ENCODE peak calls at places on chromosomes 3 and 15, in four cellular contexts. One of them, this sample, is unnamed.

GRCh38 chr3:150227839-150228238 is 180.3 kb upstream of the TSC22D2 start:
- DNase-seq in lower lobe of right lung: no peak
- DNase-seq in stomach: peak; percentile 37
- DNase-seq in AG04449: no peak
- DNase-seq in this sample: peak; percentile 78

GRCh38 chr15:51414256-51414860 is 72.9 kb downstream of the GLDN start:
- DNase-seq in lower lobe of right lung: no peak
- DNase-seq in stomach: no peak
- DNase-seq in AG04449: no peak
- DNase-seq in this sample: no peak

GRCh38 chr3:56976666-56977560 is 83.6 kb upstream of the SPATA12 start:
- DNase-seq in lower lobe of right lung: no peak
- DNase-seq in stomach: no peak
- DNase-seq in AG04449: no peak
- DNase-seq in this sample: peak; percentile 88

GRCh38 chr3:48679416-48680380 is 6.0 kb downstream of the NCKIPSD start:
- DNase-seq in AG04449: no peak
- DNase-seq in stomach: no peak
- DNase-seq in lower lobe of right lung: no peak
- DNase-seq in this sample: no peak

GRCh38 chr3:134077649-134078081 is 47.9 kb upstream of the SLCO2A1 start:
- DNase-seq in lower lobe of right lung: no peak
- DNase-seq in stomach: no peak
- DNase-seq in AG04449: no peak
- DNase-seq in this sample: no peak

GRCh38 chr3:124553178-124553577 is 177.1 kb upstream of the UMPS start:
- DNase-seq in AG04449: no peak
- DNase-seq in lower lobe of right lung: no peak
- DNase-seq in stomach: no peak
- DNase-seq in this sample: no peak

GRCh38 chr15:86526938-86527735 is 447.5 kb downstream of the AGBL1 start:
- DNase-seq in lower lobe of right lung: no peak
- DNase-seq in AG04449: no peak
- DNase-seq in stomach: no peak
- DNase-seq in this sample: no peak

GRCh38 chr15:87498545-87498944 is 758.0 kb downstream of the NTRK3 start:
- DNase-seq in AG04449: peak; percentile 16
- DNase-seq in lower lobe of right lung: no peak
- DNase-seq in stomach: no peak
- DNase-seq in this sample: peak; percentile 30

GRCh38 chr3:70849911-70850699 is 537.7 kb upstream of the MDFIC2 start:
- DNase-seq in AG04449: peak; percentile 83
- DNase-seq in stomach: no peak
- DNase-seq in lower lobe of right lung: no peak
- DNase-seq in this sample: peak; percentile 92

GRCh38 chr3:30614943-30615342 is 8.5 kb downstream of the TGFBR2 start:
- DNase-seq in AG04449: no peak
- DNase-seq in lower lobe of right lung: no peak
- DNase-seq in stomach: no peak
- DNase-seq in this sample: no peak

GRCh38 chr15:41544650-41545015 is 576 bp upstream of the RPAP1 start:
- DNase-seq in stomach: peak; percentile 42
- DNase-seq in lower lobe of right lung: peak; percentile 89
- DNase-seq in AG04449: no peak
- DNase-seq in this sample: peak; percentile 93

GRCh38 chr15:56369234-56369633 is 4.0 kb downstream of the TEX9 start:
- DNase-seq in stomach: no peak
- DNase-seq in AG04449: no peak
- DNase-seq in lower lobe of right lung: no peak
- DNase-seq in this sample: no peak

GRCh38 chr15:31016446-31016915 is 25.1 kb upstream of the MTMR10 start:
- DNase-seq in stomach: no peak
- DNase-seq in lower lobe of right lung: no peak
- DNase-seq in AG04449: peak; percentile 79
- DNase-seq in this sample: peak; percentile 93

GRCh38 chr3:159232966-159233365 is 431.1 kb downstream of the MFSD1 start:
- DNase-seq in AG04449: no peak
- DNase-seq in stomach: no peak
- DNase-seq in lower lobe of right lung: no peak
- DNase-seq in this sample: no peak

GRCh38 chr3:98540346-98540745 is 8.6 kb downstream of the GPR15 start:
- DNase-seq in AG04449: no peak
- DNase-seq in stomach: no peak
- DNase-seq in lower lobe of right lung: no peak
- DNase-seq in this sample: no peak

GRCh38 chr15:101162701-101163483 is 89.0 kb downstream of the CHSY1 start:
- DNase-seq in stomach: no peak
- DNase-seq in lower lobe of right lung: peak; percentile 71
- DNase-seq in AG04449: no peak
- DNase-seq in this sample: no peak

GRCh38 chr3:145963111-145963510 is 197.9 kb downstream of the PLOD2 start:
- DNase-seq in AG04449: no peak
- DNase-seq in lower lobe of right lung: no peak
- DNase-seq in stomach: no peak
- DNase-seq in this sample: no peak

GRCh38 chr15:82663186-82663600 is 16.0 kb upstream of the CPEB1 start:
- DNase-seq in stomach: peak; percentile 49
- DNase-seq in AG04449: no peak
- DNase-seq in lower lobe of right lung: no peak
- DNase-seq in this sample: peak; percentile 19

GRCh38 chr3:127711021-127711420 is 38.3 kb downstream of the ABTB1 start:
- DNase-seq in AG04449: no peak
- DNase-seq in lower lobe of right lung: no peak
- DNase-seq in stomach: no peak
- DNase-seq in this sample: no peak

GRCh38 chr15:20294651-20295237 is 246.9 kb downstream of the GOLGA6L6 start:
- DNase-seq in lower lobe of right lung: no peak
- DNase-seq in AG04449: no peak
- DNase-seq in stomach: no peak
- DNase-seq in this sample: no peak

GRCh38 chr3:130866327-130866726 is 27.6 kb upstream of the ATP2C1 start:
- DNase-seq in AG04449: no peak
- DNase-seq in lower lobe of right lung: no peak
- DNase-seq in stomach: no peak
- DNase-seq in this sample: no peak

GRCh38 chr15:74962671-74963070 is 6.1 kb upstream of the RPP25 start:
- DNase-seq in lower lobe of right lung: no peak
- DNase-seq in AG04449: no peak
- DNase-seq in stomach: no peak
- DNase-seq in this sample: no peak

GRCh38 chr3:118978393-118978758 is 56.3 kb downstream of the IGSF11 start:
- DNase-seq in AG04449: no peak
- DNase-seq in stomach: no peak
- DNase-seq in lower lobe of right lung: no peak
- DNase-seq in this sample: no peak

GRCh38 chr3:55728461-55729100 is 241.5 kb upstream of the WNT5A start:
- DNase-seq in lower lobe of right lung: no peak
- DNase-seq in AG04449: no peak
- DNase-seq in stomach: no peak
- DNase-seq in this sample: no peak

GRCh38 chr3:124881976-124882697 is 5.0 kb downstream of the ITGB5 start:
- DNase-seq in AG04449: no peak
- DNase-seq in lower lobe of right lung: no peak
- DNase-seq in stomach: no peak
- DNase-seq in this sample: peak; percentile 40

GRCh38 chr3:30508319-30508718 is 98.1 kb upstream of the TGFBR2 start:
- DNase-seq in stomach: no peak
- DNase-seq in lower lobe of right lung: no peak
- DNase-seq in AG04449: no peak
- DNase-seq in this sample: no peak

GRCh38 chr15:67746022-67746421 is 79.3 kb upstream of the SKOR1 start:
- DNase-seq in lower lobe of right lung: no peak
- DNase-seq in AG04449: no peak
- DNase-seq in stomach: no peak
- DNase-seq in this sample: peak; percentile 77

GRCh38 chr3:181316481-181316880 is 326.9 kb upstream of the DNAJC19 start:
- DNase-seq in lower lobe of right lung: no peak
- DNase-seq in stomach: no peak
- DNase-seq in AG04449: no peak
- DNase-seq in this sample: no peak

GRCh38 chr3:147361671-147362420 is 44.5 kb downstream of the ZIC4 start:
- DNase-seq in lower lobe of right lung: no peak
- DNase-seq in AG04449: no peak
- DNase-seq in stomach: no peak
- DNase-seq in this sample: no peak

GRCh38 chr3:131901686-131902085 is 133.1 kb downstream of the CPNE4 start:
- DNase-seq in stomach: no peak
- DNase-seq in AG04449: no peak
- DNase-seq in lower lobe of right lung: no peak
- DNase-seq in this sample: peak; percentile 52

GRCh38 chr15:87871738-87872315 is 384.7 kb downstream of the NTRK3 start:
- DNase-seq in AG04449: no peak
- DNase-seq in stomach: no peak
- DNase-seq in lower lobe of right lung: no peak
- DNase-seq in this sample: peak; percentile 75

GRCh38 chr3:53026423-53027162 is 19.3 kb downstream of the SFMBT1 start:
- DNase-seq in stomach: no peak
- DNase-seq in lower lobe of right lung: no peak
- DNase-seq in AG04449: no peak
- DNase-seq in this sample: no peak

GRCh38 chr3:42165211-42165610 is 74.1 kb downstream of the TRAK1 start:
- DNase-seq in stomach: no peak
- DNase-seq in lower lobe of right lung: no peak
- DNase-seq in AG04449: no peak
- DNase-seq in this sample: peak; percentile 12

GRCh38 chr15:23570466-23570865 is 5.0 kb downstream of the MKRN3 start:
- DNase-seq in AG04449: no peak
- DNase-seq in lower lobe of right lung: no peak
- DNase-seq in stomach: no peak
- DNase-seq in this sample: no peak

GRCh38 chr3:30894521-30895289 is at the start of gene GADL1:
- DNase-seq in stomach: peak; percentile 29
- DNase-seq in lower lobe of right lung: peak; percentile 63
- DNase-seq in AG04449: no peak
- DNase-seq in this sample: peak; percentile 17

GRCh38 chr3:11212301-11212613 is 58.0 kb downstream of the HRH1 start:
- DNase-seq in lower lobe of right lung: no peak
- DNase-seq in AG04449: no peak
- DNase-seq in stomach: peak; percentile 10
- DNase-seq in this sample: peak; percentile 80

GRCh38 chr3:156838035-156838434 is 11.9 kb downstream of the LEKR1 start:
- DNase-seq in lower lobe of right lung: no peak
- DNase-seq in stomach: no peak
- DNase-seq in AG04449: no peak
- DNase-seq in this sample: no peak

GRCh38 chr15:91949361-91949760 is 95.9 kb downstream of the SLCO3A1 start:
- DNase-seq in lower lobe of right lung: no peak
- DNase-seq in AG04449: no peak
- DNase-seq in stomach: no peak
- DNase-seq in this sample: no peak
- TF ChIP-seq CTCF in lower lobe of right lung: no peak
- TF ChIP-seq CTCF in AG04449: no peak
- TF ChIP-seq CTCF in stomach: no peak
- TF ChIP-seq CTCF in this sample: no peak

DNA sequence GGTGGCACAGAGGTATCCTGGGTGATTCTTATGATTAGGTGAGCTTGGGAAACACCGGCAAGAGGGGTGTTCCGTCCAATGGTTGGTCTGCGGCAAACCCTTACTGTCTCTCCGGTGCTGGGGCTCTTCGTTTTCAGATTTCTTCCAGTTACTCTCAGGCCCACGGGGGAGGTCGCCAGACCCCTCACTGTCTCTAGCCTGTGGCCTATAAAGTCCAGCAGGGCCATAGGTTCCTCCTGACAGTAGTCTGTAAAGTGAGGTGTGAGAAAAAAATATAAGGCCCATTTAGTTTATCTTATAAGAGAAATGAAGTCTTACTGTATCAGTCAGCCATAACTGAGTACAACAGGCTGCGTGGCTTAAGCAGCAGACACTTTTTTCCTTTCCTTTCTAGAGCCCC is 1.4 kb downstream of the ESYT3 start:
- DNase-seq in stomach: no peak
- DNase-seq in AG04449: no peak
- DNase-seq in lower lobe of right lung: no peak
- DNase-seq in this sample: no peak
- H3K4me3 ChIP-seq in stomach: peak overlapping the region; percentile 51
- H3K4me3 ChIP-seq in AG04449: no peak overlapping the region
- H3K4me3 ChIP-seq in lower lobe of right lung: peak overlapping the region; percentile 70
- H3K4me3 ChIP-seq in this sample: peak overlapping the region; percentile 61

GRCh38 chr15:58360421-58361090 is 71.2 kb upstream of the LIPC start:
- DNase-seq in AG04449: no peak
- DNase-seq in stomach: no peak
- DNase-seq in lower lobe of right lung: no peak
- DNase-seq in this sample: peak; percentile 6
- TF ChIP-seq CTCF in AG04449: no peak
- TF ChIP-seq CTCF in stomach: no peak
- TF ChIP-seq CTCF in lower lobe of right lung: no peak
- TF ChIP-seq CTCF in this sample: no peak

DNA sequence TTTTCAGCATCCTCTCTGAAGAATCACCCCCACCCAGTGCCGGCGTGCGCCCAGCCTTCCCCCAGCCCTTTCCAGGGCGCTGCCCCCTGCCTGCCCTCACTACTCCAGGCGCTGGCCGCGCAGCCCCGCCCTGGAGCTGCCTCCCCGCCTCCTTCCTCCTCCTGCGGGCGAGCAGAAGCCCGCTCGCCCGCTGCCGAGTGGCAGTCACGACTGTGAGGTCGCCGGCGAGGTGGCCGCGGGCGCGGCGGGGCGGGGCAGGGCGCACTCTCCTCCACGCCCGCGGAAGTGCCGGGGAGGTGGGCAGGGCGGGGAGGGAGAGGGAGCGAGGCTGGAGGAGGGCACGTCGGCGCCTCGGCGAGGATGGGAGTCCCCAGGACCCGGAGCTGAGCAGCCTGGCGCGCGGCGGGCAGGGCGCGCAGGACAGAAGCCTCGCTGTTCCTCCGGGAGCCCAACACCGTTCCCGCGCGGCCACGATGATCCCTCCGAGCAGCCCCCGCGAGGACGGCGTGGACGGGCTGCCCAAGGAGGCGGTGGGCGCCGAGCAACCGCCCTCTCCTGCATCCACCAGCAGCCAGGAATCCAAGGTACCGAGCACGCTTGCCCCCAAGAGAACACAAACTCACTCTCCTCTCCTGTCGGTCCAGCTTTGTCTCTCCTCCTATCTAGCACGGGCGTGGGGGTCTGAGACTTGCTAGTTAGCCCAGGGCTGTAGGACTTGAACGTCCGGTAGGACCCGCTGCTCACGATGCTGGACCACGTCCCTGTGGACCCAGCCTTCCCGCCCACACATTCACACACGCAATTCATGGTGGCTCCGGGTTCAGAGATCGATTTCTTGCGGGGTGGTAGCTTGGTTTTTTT is at the start of gene STAC:
- DNase-seq in AG04449: no peak
- DNase-seq in lower lobe of right lung: peak; percentile 81
- DNase-seq in stomach: no peak
- DNase-seq in this sample: peak; percentile 36
- H3K4me3 ChIP-seq in AG04449: peak within 1 kb of the TSS; percentile 63
- H3K4me3 ChIP-seq in lower lobe of right lung: peak within 1 kb of the TSS; percentile 59
- H3K4me3 ChIP-seq in stomach: peak within 1 kb of the TSS; percentile 36
- H3K4me3 ChIP-seq in this sample: peak within 1 kb of the TSS; percentile 91